ENCODE peak calls at places on chromosomes 13 and 19, in four cellular contexts. C is NCI-H774; Q is AG10803; R is activated CD4-positive, alpha-beta T cell treated with anti-CD3 and anti-CD28 coated beads, Interleukin-2, amount 50 U/mL, for 4 hours. M is an unnamed sample.
A peak's percentile ranks its signal among the peaks of the same experiment; 100 is the strongest.

GRCh38 chr19:36046443-36047050 is 7.5 kb downstream of the THAP8 start:
- DNase-seq in Q (peak; percentile 24), C (no peak), R (no peak), M (no peak)

GRCh38 chr19:35913589-35913988 is 5.5 kb upstream of the TYROBP start:
- DNase-seq in Q (no peak), C (no peak), R (no peak), M (no peak)

GRCh38 chr13:26653842-26654241 is 96.4 kb downstream of the WASF3 start:
- DNase-seq in Q (no peak), R (no peak), C (no peak), M (no peak)

GRCh38 chr19:57473646-57474045 is 3.7 kb downstream of the ZNF772 start:
- DNase-seq in Q (no peak), R (no peak), C (no peak), M (no peak)

GRCh38 chr13:31093145-31093885 is 68.4 kb downstream of the HSPH1 start:
- DNase-seq in C (no peak), Q (no peak), R (no peak), M (no peak)

GRCh38 chr13:112709825-112710783 is 20.3 kb downstream of the ATP11A start:
- DNase-seq in C (no peak), Q (no peak), R (no peak), M (no peak)

GRCh38 chr13:94416454-94417080 is 62.9 kb downstream of the DCT start:
- DNase-seq in R (no peak), Q (no peak), C (peak; percentile 66), M (peak; percentile 24)

GRCh38 chr19:52200044-52200443 is 10.2 kb downstream of the PPP2R1A start:
- DNase-seq in R (no peak), Q (peak; percentile 83), C (no peak), M (no peak)

GRCh38 chr13:39998166-39998565 is 342.7 kb downstream of the COG6 start:
- DNase-seq in Q (no peak), R (no peak), C (no peak), M (no peak)

GRCh38 chr13:109610517-109610916 is 175.9 kb downstream of the IRS2 start:
- DNase-seq in Q (no peak), C (no peak), R (peak; percentile 21), M (no peak)

GRCh38 chr19:6427131-6427530 is 2.5 kb upstream of the KHSRP start:
- DNase-seq in Q (no peak), C (no peak), R (no peak), M (no peak)

GRCh38 chr19:19040417-19040816 is 7.0 kb downstream of the ARMC6 start:
- DNase-seq in C (no peak), Q (peak; percentile 96), R (no peak), M (no peak)

GRCh38 chr13:24842533-24843278 is 78.7 kb downstream of the RNF17 start:
- DNase-seq in C (no peak), R (no peak), Q (no peak), M (no peak)

GRCh38 chr19:49422407-49423277 is 599 bp downstream of the PTH2 start:
- DNase-seq in C (no peak), R (no peak), Q (no peak), M (peak; percentile 43)

GRCh38 chr19:42352216-42352892 is 26.9 kb downstream of the MEGF8 start:
- DNase-seq in R (no peak), C (no peak), Q (peak; percentile 15), M (peak; percentile 74)

GRCh38 chr13:22061806-22062391 is 391.0 kb downstream of the FGF9 start:
- DNase-seq in C (no peak), R (no peak), Q (no peak), M (no peak)

M was measured in DMS153.